ENCODE peak calls at places on chromosomes 1 and 21, in five cellular contexts. One of them, this sample, is unnamed.

GRCh38 chr1:206742702-206743383 is 27.7 kb upstream of the IL19 start:
- DNase-seq in GM06990: peak; percentile 71
- DNase-seq in hepatocyte: no peak
- DNase-seq in AG04449: no peak
- DNase-seq in HFF-Myc: no peak
- DNase-seq in this sample: no peak

GRCh38 chr1:25478633-25479032 is 47.9 kb downstream of the MACO1 start:
- DNase-seq in GM06990: no peak
- DNase-seq in HFF-Myc: no peak
- DNase-seq in hepatocyte: no peak
- DNase-seq in AG04449: no peak
- DNase-seq in this sample: no peak

GRCh38 chr1:101043776-101044175 is 18.2 kb upstream of the DPH5 start:
- DNase-seq in AG04449: peak; percentile 10
- DNase-seq in hepatocyte: peak; percentile 15
- DNase-seq in GM06990: no peak
- DNase-seq in HFF-Myc: peak; percentile 14
- DNase-seq in this sample: no peak

GRCh38 chr1:119713538-119714456 is 2.1 kb downstream of the PHGDH start:
- DNase-seq in hepatocyte: peak; percentile 21
- DNase-seq in HFF-Myc: no peak
- DNase-seq in GM06990: no peak
- DNase-seq in AG04449: no peak
- DNase-seq in this sample: no peak

GRCh38 chr1:12434174-12434573 is 183.8 kb downstream of the DHRS3 start:
- DNase-seq in HFF-Myc: no peak
- DNase-seq in hepatocyte: no peak
- DNase-seq in AG04449: no peak
- DNase-seq in GM06990: no peak
- DNase-seq in this sample: no peak

GRCh38 chr1:24540906-24541710 is 14.8 kb upstream of the NCMAP start:
- DNase-seq in hepatocyte: peak; percentile 78
- DNase-seq in GM06990: no peak
- DNase-seq in AG04449: peak; percentile 14
- DNase-seq in HFF-Myc: peak; percentile 26
- DNase-seq in this sample: no peak

GRCh38 chr1:8408151-8408839 is 90.4 kb downstream of the SLC45A1 start:
- DNase-seq in HFF-Myc: no peak
- DNase-seq in AG04449: no peak
- DNase-seq in GM06990: no peak
- DNase-seq in hepatocyte: peak; percentile 38
- DNase-seq in this sample: no peak

GRCh38 chr1:92862605-92863004 is 30.8 kb downstream of the RPL5 start:
- DNase-seq in GM06990: no peak
- DNase-seq in hepatocyte: no peak
- DNase-seq in AG04449: no peak
- DNase-seq in HFF-Myc: no peak
- DNase-seq in this sample: no peak

GRCh38 chr1:96741335-96741734 is 19.8 kb downstream of the PTBP2 start:
- DNase-seq in HFF-Myc: no peak
- DNase-seq in GM06990: no peak
- DNase-seq in AG04449: no peak
- DNase-seq in hepatocyte: no peak
- DNase-seq in this sample: no peak

GRCh38 chr21:20570824-20571232 is 427.4 kb upstream of the NCAM2 start:
- DNase-seq in hepatocyte: peak; percentile 4
- DNase-seq in AG04449: no peak
- DNase-seq in GM06990: no peak
- DNase-seq in HFF-Myc: no peak
- DNase-seq in this sample: no peak

DNA sequence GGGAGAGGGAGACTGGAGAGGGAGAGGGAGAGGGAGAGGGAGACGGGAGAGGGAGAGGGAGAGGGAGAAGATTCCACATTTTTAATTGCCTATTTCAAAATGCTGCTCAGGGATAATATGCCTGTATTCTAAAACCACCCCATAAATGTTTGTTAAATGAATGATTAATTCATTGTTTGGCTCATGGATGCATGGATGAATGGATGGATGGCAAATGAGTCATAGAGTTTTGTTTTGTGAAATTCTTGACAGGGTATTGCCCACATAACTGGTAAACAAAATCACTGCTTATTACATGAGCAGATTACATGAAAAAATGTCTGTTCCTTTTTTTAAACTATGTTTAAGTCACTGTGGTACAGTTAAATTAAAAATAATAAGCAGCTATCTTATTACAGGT is 220.4 kb downstream of the ZP4 start:
- DNase-seq in HFF-Myc: no peak
- DNase-seq in hepatocyte: no peak
- DNase-seq in GM06990: no peak
- DNase-seq in AG04449: no peak
- DNase-seq in this sample: no peak
- H3K4me3 ChIP-seq in HFF-Myc: no peak overlapping the region
- H3K4me3 ChIP-seq in hepatocyte: no peak overlapping the region
- H3K4me3 ChIP-seq in GM06990: no peak overlapping the region
- H3K4me3 ChIP-seq in AG04449: no peak overlapping the region
- H3K4me3 ChIP-seq in this sample: no peak overlapping the region

GRCh38 chr1:214280386-214281029 is 451 bp upstream of the SMYD2 start:
- DNase-seq in AG04449: no peak
- DNase-seq in HFF-Myc: no peak
- DNase-seq in hepatocyte: peak; percentile 53
- DNase-seq in GM06990: peak; percentile 19
- DNase-seq in this sample: no peak
- TF ChIP-seq CTCF in AG04449: no peak
- TF ChIP-seq CTCF in HFF-Myc: no peak
- TF ChIP-seq CTCF in hepatocyte: no peak
- TF ChIP-seq CTCF in GM06990: no peak
- TF ChIP-seq CTCF in this sample: no peak

GRCh38 chr21:43719748-43720538 is 1.0 kb downstream of the PDXK start:
- DNase-seq in HFF-Myc: no peak
- DNase-seq in GM06990: no peak
- DNase-seq in hepatocyte: no peak
- DNase-seq in AG04449: no peak
- DNase-seq in this sample: no peak

GRCh38 chr21:43718872-43719747 is at the start of gene PDXK:
- DNase-seq in GM06990: peak; percentile 93
- DNase-seq in HFF-Myc: no peak
- DNase-seq in hepatocyte: peak; percentile 97
- DNase-seq in AG04449: no peak
- DNase-seq in this sample: no peak

GRCh38 chr21:43717166-43717853 is 1.6 kb upstream of the PDXK start:
- DNase-seq in GM06990: no peak
- DNase-seq in HFF-Myc: no peak
- DNase-seq in hepatocyte: no peak
- DNase-seq in AG04449: no peak
- DNase-seq in this sample: no peak

GRCh38 chr21:43717967-43718871 is 710 bp upstream of the PDXK start:
- DNase-seq in hepatocyte: no peak
- DNase-seq in HFF-Myc: no peak
- DNase-seq in GM06990: no peak
- DNase-seq in AG04449: no peak
- DNase-seq in this sample: no peak

GRCh38 chr21:43716376-43717165 is 2.4 kb upstream of the PDXK start:
- DNase-seq in HFF-Myc: no peak
- DNase-seq in AG04449: no peak
- DNase-seq in hepatocyte: no peak
- DNase-seq in GM06990: peak; percentile 81
- DNase-seq in this sample: no peak
- H3K4me3 ChIP-seq in HFF-Myc: no peak overlapping the region
- H3K4me3 ChIP-seq in AG04449: no peak overlapping the region
- H3K4me3 ChIP-seq in hepatocyte: no peak overlapping the region
- H3K4me3 ChIP-seq in GM06990: no peak overlapping the region
- H3K4me3 ChIP-seq in this sample: no peak overlapping the region

GRCh38 chr1:204258213-204259115 is 44.7 kb upstream of the GOLT1A start:
- DNase-seq in AG04449: no peak
- DNase-seq in GM06990: no peak
- DNase-seq in hepatocyte: peak; percentile 74
- DNase-seq in HFF-Myc: peak; percentile 25
- DNase-seq in this sample: no peak
- TF ChIP-seq CTCF in AG04449: peak; percentile 86
- TF ChIP-seq CTCF in GM06990: peak; percentile 82
- TF ChIP-seq CTCF in hepatocyte: peak; percentile 60
- TF ChIP-seq CTCF in HFF-Myc: peak; percentile 99
- TF ChIP-seq CTCF in this sample: peak; percentile 63

GRCh38 chr1:167633258-167633944 is 3.4 kb downstream of the RCSD1 start:
- DNase-seq in GM06990: no peak
- DNase-seq in hepatocyte: no peak
- DNase-seq in AG04449: no peak
- DNase-seq in HFF-Myc: no peak
- DNase-seq in this sample: no peak
- H3K4me3 ChIP-seq in GM06990: peak overlapping the region; percentile 95
- H3K4me3 ChIP-seq in hepatocyte: no peak overlapping the region
- H3K4me3 ChIP-seq in AG04449: no peak overlapping the region
- H3K4me3 ChIP-seq in HFF-Myc: no peak overlapping the region
- H3K4me3 ChIP-seq in this sample: no peak overlapping the region

DNA sequence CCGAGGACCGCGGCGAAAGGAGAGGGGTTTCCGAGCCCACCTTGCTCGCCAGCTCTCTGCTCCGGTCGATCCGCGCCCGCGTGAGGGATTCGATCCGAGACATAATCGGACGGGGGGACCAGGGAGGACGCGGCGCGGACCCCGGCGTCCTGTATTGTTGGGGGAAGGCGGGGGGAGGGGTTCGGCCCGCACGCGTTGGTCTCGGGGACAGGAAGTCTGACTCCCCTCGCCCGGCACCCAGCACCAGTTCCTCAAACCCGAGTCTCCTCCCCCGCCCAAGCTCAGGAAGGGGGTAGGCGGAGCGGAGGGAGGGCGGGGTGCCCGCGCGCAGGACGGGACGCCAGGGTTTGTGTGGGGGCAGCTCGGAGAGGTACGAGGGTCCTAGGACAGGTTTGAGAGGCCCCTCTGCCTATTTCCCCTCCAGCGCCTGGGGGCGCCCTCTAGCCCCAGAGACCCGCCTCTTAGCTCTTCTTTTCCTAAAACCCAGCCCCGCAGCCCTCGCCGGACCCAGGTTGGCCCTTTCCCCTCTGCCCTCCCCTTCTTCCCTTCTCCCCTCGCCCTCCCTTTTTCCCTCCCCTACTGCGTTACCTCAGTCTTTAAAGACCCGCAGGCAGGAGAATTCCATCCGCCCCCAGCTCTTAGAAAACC is at the start of gene ARHGEF2:
- DNase-seq in HFF-Myc: no peak
- DNase-seq in hepatocyte: peak; percentile 76
- DNase-seq in GM06990: peak; percentile 91
- DNase-seq in AG04449: no peak
- DNase-seq in this sample: peak; percentile 65
- TF ChIP-seq CTCF in HFF-Myc: peak; percentile 22
- TF ChIP-seq CTCF in hepatocyte: peak; percentile 44
- TF ChIP-seq CTCF in GM06990: peak; percentile 39
- TF ChIP-seq CTCF in AG04449: peak; percentile 30
- TF ChIP-seq CTCF in this sample: no peak